ENCODE peak calls at places on chromosomes 16 and 17, in five cellular contexts. R is IMR-90, N is adrenal gland, B is Panc1, U is lung. W is an unnamed sample.
A peak's percentile ranks its signal among the peaks of the same experiment; 100 is the strongest.

GRCh38 chr17:29359777-29360176 is 30.4 kb upstream of the TAOK1 start:
- DNase-seq in U (no peak), N (no peak), B (no peak), R (no peak), W (no peak)

GRCh38 chr16:35798885-35799426 is 2339.5 kb downstream of the TP53TG3F start:
- DNase-seq in R (no peak), U (no peak), N (no peak), B (no peak), W (no peak)

GRCh38 chr17:82250868-82251500 is 22.1 kb downstream of the SLC16A3 start:
- DNase-seq in N (no peak), U (no peak), B (no peak), R (no peak), W (no peak)

GRCh38 chr17:2929881-2930533 is 133.4 kb downstream of the OR1D5 start:
- DNase-seq in U (no peak), R (peak; percentile 39), N (peak; percentile 25), B (no peak), W (no peak)

GRCh38 chr17:72205357-72205756 is 84.5 kb downstream of the SOX9 start:
- DNase-seq in N (no peak), B (no peak), U (no peak), R (no peak), W (no peak)

GRCh38 chr16:4410335-4411075 is 5.9 kb downstream of the CORO7 start:
- DNase-seq in N (no peak), B (no peak), U (no peak), R (peak; percentile 98), W (no peak)

GRCh38 chr17:3603119-3603869 is 5.9 kb downstream of the TRPV1 start:
- DNase-seq in U (no peak), R (peak; percentile 84), B (no peak), N (no peak), W (no peak)

GRCh38 chr16:88941051-88941932 is 35.7 kb downstream of the CBFA2T3 start:
- DNase-seq in N (no peak), R (no peak), B (no peak), U (no peak), W (no peak)

GRCh38 chr16:27113341-27113841 is 46.7 kb downstream of the C16orf82 start:
- DNase-seq in U (peak; percentile 28), N (no peak), R (no peak), B (no peak), W (no peak)

DNA sequence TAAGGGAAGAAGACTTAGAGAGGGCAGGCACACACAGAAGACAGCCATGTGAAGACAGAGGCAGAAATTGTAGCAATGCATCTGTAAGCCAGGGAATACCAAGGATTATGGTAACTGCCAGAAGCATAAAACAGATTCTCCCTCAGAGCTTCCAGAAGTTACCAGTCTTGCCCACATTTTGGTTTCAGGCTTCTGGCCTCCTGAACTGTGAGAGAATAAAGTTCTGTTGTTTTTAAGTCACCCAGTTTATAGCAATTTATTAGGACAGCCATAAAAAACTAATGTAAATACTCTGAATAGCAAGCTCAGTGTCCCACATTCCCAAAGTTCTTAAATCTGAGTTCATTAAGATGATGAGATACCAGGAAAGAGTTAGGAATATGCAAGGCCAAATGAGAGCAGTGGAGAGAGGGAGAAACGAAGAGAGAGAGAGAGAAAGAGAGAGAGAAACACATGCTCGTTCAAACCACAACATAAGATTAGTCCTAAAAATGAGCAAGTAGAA is 123.4 kb downstream of the HS3ST3A1 start:
- DNase-seq in B (no peak), N (no peak), U (no peak), R (no peak), W (no peak)
- H3K27ac ChIP-seq in B (no peak overlapping the region), N (no peak overlapping the region), U (no peak overlapping the region), R (no peak overlapping the region), W (no peak overlapping the region)

GRCh38 chr16:90005956-90006663 is 13.1 kb downstream of the DBNDD1 start:
- DNase-seq in R (no peak), B (no peak), N (no peak), U (no peak), W (no peak)
- H3K4me1 ChIP-seq in R (no peaks in the 10 kb centered on the region), B (no peaks in the 10 kb centered on the region), N (no peaks in the 10 kb centered on the region), U (no peaks in the 10 kb centered on the region), W (peaks cover 5% of the 10 kb centered on the region)

DNA sequence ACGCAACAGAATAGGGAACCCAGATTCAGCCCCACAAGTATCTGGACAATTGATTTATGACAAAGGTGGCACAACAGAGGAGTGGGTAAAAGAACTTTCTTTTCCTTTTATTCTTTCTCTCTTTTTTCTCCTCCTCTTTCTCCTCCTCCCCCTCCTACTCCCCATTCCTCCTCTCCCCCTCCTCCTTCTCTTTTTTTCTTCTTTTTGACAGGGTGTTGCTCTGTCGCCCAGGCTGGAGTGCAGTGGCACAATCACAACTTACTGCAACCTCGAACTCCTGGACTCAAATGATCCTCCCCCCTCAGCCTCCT is 16.1 kb downstream of the GNGT2 start:
- DNase-seq in N (no peak), R (no peak), U (no peak), B (no peak), W (no peak)
- H3K4me3 ChIP-seq in N (no peak overlapping the region), R (no peak overlapping the region), U (no peak overlapping the region), B (peak overlapping the region; percentile 82), W (no peak overlapping the region)

DNA sequence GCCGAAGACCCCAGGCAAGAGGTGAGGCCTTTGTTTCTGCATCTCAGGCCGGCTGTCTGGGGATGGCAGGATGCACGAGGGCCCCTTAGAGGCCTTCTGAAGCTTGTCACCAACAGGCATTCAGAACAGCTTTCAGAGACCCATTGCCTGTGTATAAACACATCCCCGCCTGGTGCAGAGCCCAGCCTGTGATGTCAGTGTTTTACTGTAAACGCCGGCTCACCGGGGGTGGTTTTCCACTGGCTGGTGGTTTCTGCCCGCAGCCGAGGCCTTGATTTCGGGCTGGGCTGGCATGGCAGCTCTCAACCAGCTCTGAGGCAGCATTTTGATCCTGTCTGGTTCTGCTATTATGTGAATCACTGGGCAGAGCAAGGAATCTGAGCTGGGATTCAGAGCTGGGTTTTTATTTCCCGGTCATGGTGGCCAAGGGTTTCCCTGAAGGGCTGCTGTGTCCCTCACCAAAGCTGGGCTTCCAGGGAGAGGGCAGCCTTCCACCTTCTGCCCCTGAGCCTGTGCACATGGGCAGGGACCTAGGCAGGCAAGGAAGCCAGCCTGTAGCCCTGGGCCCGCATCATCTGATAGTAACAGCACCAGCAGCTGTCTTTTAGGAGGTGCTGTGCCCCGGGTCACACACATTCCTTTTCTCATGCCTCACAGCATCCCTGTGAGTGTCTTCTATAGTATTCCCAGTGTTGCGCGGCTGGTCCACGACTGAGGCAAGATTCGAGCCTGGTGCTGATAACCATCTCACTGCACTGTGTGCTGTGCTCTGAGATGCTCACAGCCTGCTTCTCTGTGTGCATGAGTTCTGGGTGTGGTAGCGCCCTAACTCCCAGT is 85.4 kb upstream of the PLCG2 start:
- DNase-seq in R (peak; percentile 86), U (no peak), B (no peak), N (no peak), W (no peak)
- H3K27ac ChIP-seq in R (peak overlapping the region; percentile 27), U (no peak overlapping the region), B (no peak overlapping the region), N (no peak overlapping the region), W (no peak overlapping the region)

GRCh38 chr17:42378597-42379594 is 9.3 kb downstream of the STAT3 start:
- DNase-seq in N (no peak), R (peak; percentile 34), U (no peak), B (no peak), W (no peak)

GRCh38 chr17:42387221-42387657 is 1.0 kb downstream of the STAT3 start:
- DNase-seq in R (peak; percentile 74), N (no peak), U (peak; percentile 61), B (no peak), W (no peak)

GRCh38 chr17:42386784-42387183 is 1.5 kb downstream of the STAT3 start:
- DNase-seq in N (no peak), U (no peak), B (no peak), R (no peak), W (no peak)

GRCh38 chr17:42380935-42381334 is 7.3 kb downstream of the STAT3 start:
- DNase-seq in U (no peak), R (no peak), N (no peak), B (no peak), W (no peak)

DNA sequence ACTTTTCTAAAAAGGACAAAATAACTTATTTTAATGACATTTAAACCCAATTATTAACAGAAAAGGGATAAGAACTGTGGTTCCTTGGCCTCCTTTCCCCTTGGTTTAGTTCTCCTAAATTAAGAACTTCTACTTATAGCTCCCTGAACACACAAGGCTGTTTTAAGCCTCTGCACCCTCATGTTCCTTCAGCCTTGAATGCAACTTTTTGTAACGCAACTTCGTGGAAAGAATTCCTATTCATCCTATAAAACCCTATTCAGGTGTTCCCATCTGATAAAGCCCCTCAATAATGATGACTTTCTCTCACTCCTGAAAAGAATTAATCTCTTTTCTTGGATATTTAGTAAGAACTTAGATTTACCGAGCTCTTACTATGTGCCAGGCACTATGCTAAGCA is 6.3 kb downstream of the STAT3 start:
- DNase-seq in B (no peak), N (no peak), R (no peak), U (no peak), W (no peak)
- H3K4me1 ChIP-seq in B (peaks cover 43% of the 10 kb centered on the region), N (peaks cover 39% of the 10 kb centered on the region), R (peaks cover 6% of the 10 kb centered on the region), U (peaks cover 24% of the 10 kb centered on the region), W (peaks cover 86% of the 10 kb centered on the region)